ENCODE peak calls at places on chromosomes 12 and 14, in four cellular contexts. One of them, this sample, is unnamed.

GRCh38 chr14:102028733-102029132 is 58.1 kb downstream of the HSP90AA1 start:
- DNase-seq in stomach: no peak
- DNase-seq in thyroid gland: no peak
- DNase-seq in HCT116: no peak
- DNase-seq in this sample: no peak

GRCh38 chr14:80946187-80946586 is 4.6 kb upstream of the CEP128 start:
- DNase-seq in stomach: no peak
- DNase-seq in thyroid gland: no peak
- DNase-seq in HCT116: no peak
- DNase-seq in this sample: no peak

GRCh38 chr12:30989754-30990153 is 63.2 kb downstream of the TSPAN11 start:
- DNase-seq in stomach: no peak
- DNase-seq in thyroid gland: peak
- DNase-seq in HCT116: no peak
- DNase-seq in this sample: peak

GRCh38 chr14:79896009-79896408 is 315.3 kb downstream of the DIO2 start:
- DNase-seq in stomach: no peak
- DNase-seq in thyroid gland: no peak
- DNase-seq in HCT116: no peak
- DNase-seq in this sample: no peak

GRCh38 chr12:132618683-132619043 is at the start of gene P2RX2:
- DNase-seq in stomach: no peak
- DNase-seq in thyroid gland: no peak
- DNase-seq in HCT116: no peak
- DNase-seq in this sample: no peak

GRCh38 chr14:90499908-90500664 is 103.3 kb downstream of the CALM1 start:
- DNase-seq in stomach: no peak
- DNase-seq in thyroid gland: no peak
- DNase-seq in HCT116: no peak
- DNase-seq in this sample: no peak

GRCh38 chr14:90815817-90816662 is at the start of gene TTC7B:
- DNase-seq in stomach: peak
- DNase-seq in thyroid gland: peak
- DNase-seq in HCT116: no peak
- DNase-seq in this sample: no peak

GRCh38 chr12:100799770-100800169 is 5.2 kb downstream of the ANO4 start:
- DNase-seq in stomach: no peak
- DNase-seq in thyroid gland: no peak
- DNase-seq in HCT116: no peak
- DNase-seq in this sample: no peak

GRCh38 chr14:63853831-63854293 is 1.1 kb downstream of the SYNE2 start:
- DNase-seq in stomach: peak
- DNase-seq in thyroid gland: peak
- DNase-seq in HCT116: no peak
- DNase-seq in this sample: peak

GRCh38 chr12:26818201-26818600 is 14.8 kb downstream of the ITPR2 start:
- DNase-seq in stomach: no peak
- DNase-seq in thyroid gland: no peak
- DNase-seq in HCT116: no peak
- DNase-seq in this sample: no peak

GRCh38 chr12:14950421-14950820 is 11.0 kb downstream of the ARHGDIB start:
- DNase-seq in stomach: no peak
- DNase-seq in thyroid gland: no peak
- DNase-seq in HCT116: no peak
- DNase-seq in this sample: no peak

GRCh38 chr14:54727929-54728328 is 161.0 kb downstream of the SAMD4A start:
- DNase-seq in stomach: no peak
- DNase-seq in thyroid gland: no peak
- DNase-seq in HCT116: no peak
- DNase-seq in this sample: no peak

GRCh38 chr14:94805726-94806288 is 35.9 kb upstream of the GSC start:
- DNase-seq in stomach: no peak
- DNase-seq in thyroid gland: peak
- DNase-seq in HCT116: no peak
- DNase-seq in this sample: peak

GRCh38 chr12:44750468-44750867 is 125.6 kb downstream of the NELL2 start:
- DNase-seq in stomach: no peak
- DNase-seq in thyroid gland: no peak
- DNase-seq in HCT116: no peak
- DNase-seq in this sample: no peak

GRCh38 chr14:103111297-103111981 is 11.8 kb upstream of the TNFAIP2 start:
- DNase-seq in stomach: no peak
- DNase-seq in thyroid gland: no peak
- DNase-seq in HCT116: no peak
- DNase-seq in this sample: no peak

GRCh38 chr14:81095539-81095938 is 125.2 kb downstream of the GTF2A1 start:
- DNase-seq in stomach: no peak
- DNase-seq in thyroid gland: no peak
- DNase-seq in HCT116: no peak
- DNase-seq in this sample: no peak

GRCh38 chr14:106652494-106652893 is 1126.1 kb downstream of the TMEM121 start:
- DNase-seq in stomach: no peak
- DNase-seq in thyroid gland: no peak
- DNase-seq in HCT116: no peak
- DNase-seq in this sample: no peak

GRCh38 chr12:26361964-26362363 is 166.6 kb downstream of the SSPN start:
- DNase-seq in stomach: no peak
- DNase-seq in thyroid gland: no peak
- DNase-seq in HCT116: no peak
- DNase-seq in this sample: no peak

GRCh38 chr12:79635676-79636075 is 55.1 kb downstream of the PAWR start:
- DNase-seq in stomach: no peak
- DNase-seq in thyroid gland: no peak
- DNase-seq in HCT116: no peak
- DNase-seq in this sample: no peak

DNA sequence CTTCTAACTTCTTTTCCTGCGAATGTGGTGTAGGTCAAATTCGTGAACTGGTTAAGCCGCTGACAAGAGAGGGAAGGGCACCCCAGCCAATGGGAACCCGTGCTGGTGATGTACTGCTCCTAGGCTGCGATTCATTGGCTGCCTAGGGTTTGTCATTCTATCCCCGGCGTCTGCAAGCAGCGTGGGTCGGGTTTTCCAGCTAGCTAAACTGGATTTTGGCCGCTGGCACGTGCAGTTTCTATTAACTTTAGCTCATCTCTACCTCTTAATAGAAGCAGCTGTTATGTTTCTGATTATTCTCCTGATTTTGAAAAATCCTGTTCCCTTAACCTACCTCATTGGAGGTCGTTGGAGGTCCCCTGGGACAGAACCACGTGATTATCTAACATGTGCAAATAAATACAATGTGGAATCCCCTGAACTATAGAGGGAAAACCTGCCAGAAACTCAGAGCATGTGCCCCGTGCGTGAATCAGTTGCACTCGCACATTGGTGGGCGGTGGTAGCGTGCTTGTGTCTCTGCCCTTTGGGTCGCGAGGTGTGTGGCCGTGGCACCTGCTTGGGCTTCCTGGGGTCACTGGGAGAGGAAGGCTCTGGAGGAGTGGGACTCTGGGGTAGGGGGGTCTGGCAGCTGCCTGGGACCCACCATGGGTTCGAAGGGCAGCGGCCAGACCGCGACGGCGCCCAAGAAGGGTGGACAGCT is 876 bp upstream of the PPM1A start:
- DNase-seq in stomach: peak
- DNase-seq in thyroid gland: peak
- DNase-seq in HCT116: peak
- DNase-seq in this sample: peak
- TF ChIP-seq POLR2A in stomach: peak
- TF ChIP-seq POLR2A in thyroid gland: peak
- TF ChIP-seq POLR2A in HCT116: peak
- TF ChIP-seq POLR2A in this sample: no peak

GRCh38 chr12:124516850-124517249 is 50.6 kb downstream of the NCOR2 start:
- DNase-seq in stomach: no peak
- DNase-seq in thyroid gland: no peak
- DNase-seq in HCT116: no peak
- DNase-seq in this sample: no peak

GRCh38 chr12:124514145-124514995 is 53.0 kb downstream of the NCOR2 start:
- DNase-seq in stomach: no peak
- DNase-seq in thyroid gland: no peak
- DNase-seq in HCT116: no peak
- DNase-seq in this sample: no peak

GRCh38 chr12:124517260-124518050 is 50.0 kb downstream of the NCOR2 start:
- DNase-seq in stomach: peak
- DNase-seq in thyroid gland: peak
- DNase-seq in HCT116: no peak
- DNase-seq in this sample: peak

GRCh38 chr12:124514996-124515932 is 52.1 kb downstream of the NCOR2 start:
- DNase-seq in stomach: no peak
- DNase-seq in thyroid gland: no peak
- DNase-seq in HCT116: no peak
- DNase-seq in this sample: no peak

DNA sequence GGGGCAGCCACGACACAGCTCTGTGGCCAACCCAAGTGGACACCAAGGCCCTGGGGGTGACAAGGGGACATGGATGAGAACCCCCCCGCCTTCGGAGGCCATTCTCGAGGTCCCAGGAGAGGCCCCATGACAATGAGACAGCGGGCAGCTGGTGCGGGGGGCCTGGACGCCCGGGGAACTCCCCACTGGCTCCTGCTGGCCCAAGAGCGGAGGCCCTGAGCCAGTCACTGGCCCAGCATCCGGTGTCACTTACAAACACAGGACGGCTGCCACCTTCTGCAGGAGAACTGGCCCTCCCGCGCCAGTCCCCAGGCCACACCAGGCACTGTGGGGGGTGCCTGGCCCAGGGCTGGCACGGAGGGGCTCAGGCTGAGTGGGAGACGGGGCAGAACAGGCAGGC is 51.4 kb downstream of the NCOR2 start:
- DNase-seq in stomach: peak
- DNase-seq in thyroid gland: no peak
- DNase-seq in HCT116: no peak
- DNase-seq in this sample: no peak
- H3K4me3 ChIP-seq in stomach: no peak
- H3K4me3 ChIP-seq in thyroid gland: no peak
- H3K4me3 ChIP-seq in HCT116: no peak
- H3K4me3 ChIP-seq in this sample: peak

DNA sequence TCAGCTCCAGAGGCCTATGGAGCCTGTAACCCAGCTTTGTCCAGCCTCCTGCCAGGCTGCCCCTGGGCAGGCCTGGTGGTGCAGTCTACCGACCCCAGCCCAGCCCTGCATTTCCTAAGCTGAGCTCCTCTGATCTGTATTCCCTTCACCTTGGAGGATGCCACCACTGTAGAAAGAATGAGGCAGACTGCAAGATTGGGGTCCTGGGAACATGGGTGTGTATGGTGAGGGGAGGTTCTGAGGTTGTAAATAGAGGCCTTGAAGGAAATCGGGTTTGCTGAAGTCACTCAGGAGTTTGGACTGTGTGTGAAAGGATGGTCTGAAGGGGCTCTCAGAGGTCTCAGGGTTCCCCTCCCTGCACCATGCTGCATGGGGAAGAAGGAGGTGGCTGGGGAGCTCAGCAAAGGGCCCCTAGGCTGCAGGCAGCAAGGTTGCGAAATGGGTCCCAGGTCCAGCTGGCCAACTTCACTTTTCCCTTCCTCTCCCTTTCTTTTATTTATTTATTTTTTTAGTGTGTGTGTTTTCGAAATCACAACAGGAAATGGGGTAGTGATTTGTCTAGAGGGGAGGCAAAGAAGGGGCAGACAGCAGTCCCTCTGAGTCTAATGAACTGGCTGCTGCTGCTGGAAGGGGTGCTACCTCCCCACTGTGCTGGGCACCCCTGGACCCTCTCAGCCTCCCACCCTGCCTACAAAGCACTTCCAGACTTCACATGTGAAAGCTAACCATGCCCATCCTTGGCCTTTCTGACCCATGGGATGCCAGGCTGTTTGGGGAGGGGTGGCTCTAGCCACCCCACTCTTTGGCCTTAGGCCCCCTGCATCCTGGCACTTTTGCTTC is 1.3 kb upstream of the LRP1-AS start:
- DNase-seq in stomach: peak
- DNase-seq in thyroid gland: no peak
- DNase-seq in HCT116: no peak
- DNase-seq in this sample: no peak
- TF ChIP-seq POLR2A in stomach: no peak
- TF ChIP-seq POLR2A in thyroid gland: no peak
- TF ChIP-seq POLR2A in HCT116: no peak
- TF ChIP-seq POLR2A in this sample: no peak

GRCh38 chr12:53182836-53183235 is 2.1 kb upstream of the CSAD start:
- DNase-seq in stomach: no peak
- DNase-seq in thyroid gland: no peak
- DNase-seq in HCT116: no peak
- DNase-seq in this sample: no peak
- H3K4me3 ChIP-seq in stomach: peak
- H3K4me3 ChIP-seq in thyroid gland: no peak
- H3K4me3 ChIP-seq in HCT116: no peak
- H3K4me3 ChIP-seq in this sample: no peak

DNA sequence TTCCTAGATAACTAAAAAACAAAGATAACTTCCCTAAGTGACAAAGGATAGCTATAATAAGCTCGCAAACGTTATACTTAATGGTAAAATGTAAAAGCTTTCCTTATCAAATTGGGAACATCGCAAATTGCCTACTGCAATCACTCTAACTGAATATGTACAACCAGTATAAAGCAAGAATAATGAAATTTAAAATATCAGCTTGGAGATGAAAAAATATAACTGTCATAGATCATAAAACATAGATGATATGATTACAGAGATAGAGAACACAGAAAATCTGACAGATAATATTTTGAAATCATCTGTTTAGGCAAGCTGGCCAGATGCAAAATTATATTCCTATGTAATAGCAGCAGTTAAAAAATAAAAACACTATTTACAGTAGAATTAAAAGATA is 64.0 kb downstream of the BCAT1 start:
- DNase-seq in stomach: no peak
- DNase-seq in thyroid gland: no peak
- DNase-seq in HCT116: no peak
- DNase-seq in this sample: no peak
- TF ChIP-seq POLR2A in stomach: no peak
- TF ChIP-seq POLR2A in thyroid gland: no peak
- TF ChIP-seq POLR2A in HCT116: no peak
- TF ChIP-seq POLR2A in this sample: no peak

GRCh38 chr12:50050410-50051280 is 6.8 kb upstream of the ASIC1 start:
- DNase-seq in stomach: peak
- DNase-seq in thyroid gland: peak
- DNase-seq in HCT116: no peak
- DNase-seq in this sample: no peak
- H3K4me3 ChIP-seq in stomach: peak
- H3K4me3 ChIP-seq in thyroid gland: peak
- H3K4me3 ChIP-seq in HCT116: no peak
- H3K4me3 ChIP-seq in this sample: peak

GRCh38 chr12:49703647-49704137 is 3.5 kb downstream of the FMNL3 start:
- DNase-seq in stomach: no peak
- DNase-seq in thyroid gland: no peak
- DNase-seq in HCT116: no peak
- DNase-seq in this sample: no peak
- TF ChIP-seq POLR2A in stomach: no peak
- TF ChIP-seq POLR2A in thyroid gland: no peak
- TF ChIP-seq POLR2A in HCT116: no peak
- TF ChIP-seq POLR2A in this sample: no peak

DNA sequence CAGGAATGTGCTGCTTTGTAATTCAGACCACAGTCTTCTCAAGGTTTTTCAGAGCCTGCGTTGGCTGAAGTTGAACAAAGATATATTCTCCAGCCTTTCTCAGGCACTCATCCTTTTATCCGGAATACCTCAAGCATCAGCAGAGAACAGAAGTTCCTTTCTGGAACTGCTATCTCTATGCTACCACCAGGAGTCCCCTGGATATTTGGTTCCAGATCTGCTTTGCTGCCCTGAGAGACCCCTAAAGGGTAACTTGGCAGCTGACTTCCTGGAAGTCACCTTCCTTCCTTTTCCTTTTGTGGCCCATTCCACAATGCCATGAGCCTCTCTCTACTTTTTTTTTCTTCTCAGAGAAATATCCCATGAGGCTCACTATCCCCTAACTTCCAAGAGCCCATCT is 188.2 kb downstream of the PLCZ1 start:
- DNase-seq in stomach: no peak
- DNase-seq in thyroid gland: no peak
- DNase-seq in HCT116: no peak
- DNase-seq in this sample: no peak
- H3K4me3 ChIP-seq in stomach: no peak
- H3K4me3 ChIP-seq in thyroid gland: no peak
- H3K4me3 ChIP-seq in HCT116: no peak
- H3K4me3 ChIP-seq in this sample: no peak

This sample was measured in prostate gland.